ENCODE peak calls at places on chromosome 5, in five cellular contexts. Y, H, L, Q and Z are unnamed samples.

GRCh38 chr5:108617467-108618435 is 129.9 kb upstream of the FER start:
- DNase-seq in H (no peak), Q (peak; percentile 64), L (no peak), Y (peak; percentile 51), Z (no peak)

GRCh38 chr5:9046756-9047481 is 499.0 kb downstream of the SEMA5A start:
- DNase-seq in Y (no peak), L (no peak), H (peak; percentile 98), Q (peak; percentile 10), Z (no peak)

GRCh38 chr5:134463991-134464760 is 52.5 kb upstream of the CDKN2AIPNL start:
- DNase-seq in L (no peak), H (peak; percentile 35), Q (no peak), Y (no peak), Z (no peak)

GRCh38 chr5:57592236-57592635 is 109.6 kb upstream of the ACTBL2 start:
- DNase-seq in Q (no peak), Y (no peak), L (no peak), H (no peak), Z (no peak)

GRCh38 chr5:159041754-159042153 is 58.0 kb downstream of the EBF1 start:
- DNase-seq in Q (no peak), L (no peak), H (peak; percentile 32), Y (no peak), Z (no peak)

GRCh38 chr5:55920784-55921183 is 69.6 kb downstream of the IL31RA start:
- DNase-seq in H (no peak), Q (no peak), Y (no peak), L (peak; percentile 37), Z (no peak)

GRCh38 chr5:93164690-93165089 is 416.3 kb downstream of the NR2F1-AS1 start:
- DNase-seq in L (no peak), Q (no peak), Y (no peak), H (peak; percentile 83), Z (no peak)

GRCh38 chr5:77642915-77643653 is 4.6 kb upstream of the OTP start:
- DNase-seq in L (peak; percentile 66), Q (no peak), Y (peak; percentile 65), H (peak; percentile 2), Z (no peak)

GRCh38 chr5:113123563-113123962 is 147.0 kb downstream of the DCP2 start:
- DNase-seq in Y (peak; percentile 37), H (no peak), L (no peak), Q (peak; percentile 29), Z (no peak)

GRCh38 chr5:111697215-111697614 is 59.8 kb downstream of the NREP start:
- DNase-seq in H (peak; percentile 65), Y (no peak), L (no peak), Q (peak; percentile 93), Z (no peak)

GRCh38 chr5:35651002-35651756 is 33.5 kb downstream of the SPEF2 start:
- DNase-seq in H (peak; percentile 59), Y (peak; percentile 64), L (peak; percentile 47), Q (peak; percentile 66), Z (no peak)

GRCh38 chr5:22372376-22372775 is 480.8 kb downstream of the CDH12 start:
- DNase-seq in Q (no peak), L (no peak), Y (no peak), H (peak; percentile 70), Z (no peak)

GRCh38 chr5:40052812-40053211 is 626.9 kb upstream of the PTGER4 start:
- DNase-seq in L (no peak), Y (no peak), Q (peak; percentile 51), H (no peak), Z (no peak)

GRCh38 chr5:131679911-131680310 is 44.9 kb upstream of the RAPGEF6 start:
- DNase-seq in Y (no peak), H (peak; percentile 75), L (no peak), Q (no peak), Z (no peak)

GRCh38 chr5:136242136-136242535 is 49.2 kb upstream of the SMIM32 start:
- DNase-seq in H (no peak), Q (no peak), Y (no peak), L (no peak), Z (no peak)

GRCh38 chr5:55864606-55865541 is 13.7 kb downstream of the IL31RA start:
- DNase-seq in H (peak; percentile 30), L (no peak), Y (no peak), Q (no peak), Z (no peak)

GRCh38 chr5:64807505-64807904 is 38.8 kb downstream of the CWC27 start:
- DNase-seq in Q (no peak), H (peak; percentile 41), Y (no peak), L (no peak), Z (no peak)

GRCh38 chr5:151647320-151647861 is 39.3 kb downstream of the SPARC start:
- DNase-seq in Y (no peak), H (no peak), L (no peak), Q (peak; percentile 66), Z (no peak)

GRCh38 chr5:57416246-57416996 is 66.2 kb downstream of the ACTBL2 start:
- DNase-seq in H (no peak), Y (no peak), L (no peak), Q (no peak), Z (no peak)

GRCh38 chr5:159765034-159765433 is 151.2 kb upstream of the ADRA1B start:
- DNase-seq in Q (peak; percentile 78), Y (no peak), L (no peak), H (no peak), Z (no peak)

GRCh38 chr5:40365357-40366330 is 314.1 kb upstream of the PTGER4 start:
- DNase-seq in Q (no peak), H (no peak), L (no peak), Y (no peak), Z (no peak)

GRCh38 chr5:172586118-172587060 is 54.7 kb upstream of the NEURL1B start:
- DNase-seq in Q (no peak), Y (peak; percentile 70), H (no peak), L (peak; percentile 70), Z (no peak)

GRCh38 chr5:150895431-150896428 is 9.1 kb downstream of the ZNF300 start:
- DNase-seq in Y (no peak), Q (no peak), L (no peak), H (peak; percentile 4), Z (no peak)

GRCh38 chr5:30607301-30607700 is 586.2 kb upstream of the CDH6 start:
- DNase-seq in Y (no peak), Q (no peak), H (no peak), L (no peak), Z (no peak)

GRCh38 chr5:78641060-78641474 is 7.5 kb downstream of the LHFPL2 start:
- DNase-seq in Q (no peak), Y (no peak), L (no peak), H (no peak), Z (no peak)

GRCh38 chr5:140196406-140196805 is 21.4 kb downstream of the CYSTM1 start:
- DNase-seq in H (no peak), Y (no peak), L (no peak), Q (no peak), Z (no peak)

GRCh38 chr5:63125862-63126261 is 547.2 kb downstream of the LRRC70 start:
- DNase-seq in H (peak; percentile 64), Y (no peak), Q (peak; percentile 37), L (no peak), Z (no peak)

GRCh38 chr5:141681695-141682641 is at the start of gene ARAP3:
- DNase-seq in Y (peak; percentile 83), Q (peak; percentile 69), H (peak; percentile 91), L (peak; percentile 88), Z (peak; percentile 70)

GRCh38 chr5:43485406-43485805 is 1.7 kb upstream of the TMEM267 start:
- DNase-seq in Y (no peak), Q (no peak), L (no peak), H (peak; percentile 4), Z (no peak)

GRCh38 chr5:58466939-58467338 is 7.1 kb upstream of the PLK2 start:
- DNase-seq in Y (peak; percentile 70), Q (peak; percentile 29), H (peak; percentile 73), L (no peak), Z (no peak)

GRCh38 chr5:69450116-69450515 is 35.2 kb downstream of the MARVELD2 start:
- DNase-seq in Y (no peak), H (peak; percentile 26), L (no peak), Q (peak; percentile 88), Z (no peak)

GRCh38 chr5:131263648-131264452 is at the start of gene CDC42SE2:
- DNase-seq in H (peak; percentile 87), Q (peak; percentile 88), L (peak; percentile 87), Y (peak; percentile 89), Z (peak; percentile 92)

GRCh38 chr5:155140646-155141045 is 127.1 kb downstream of the KIF4B start:
- DNase-seq in Q (no peak), H (no peak), L (no peak), Y (no peak), Z (no peak)

GRCh38 chr5:26430323-26430722 is 608.1 kb downstream of the CDH9 start:
- DNase-seq in Y (no peak), L (no peak), Q (no peak), H (no peak), Z (no peak)
- H2BK12ac ChIP-seq in Y (no peak overlapping the region), L (no peak overlapping the region), Q (no peak overlapping the region), H (no peak overlapping the region), Z (no peak overlapping the region)

DNA sequence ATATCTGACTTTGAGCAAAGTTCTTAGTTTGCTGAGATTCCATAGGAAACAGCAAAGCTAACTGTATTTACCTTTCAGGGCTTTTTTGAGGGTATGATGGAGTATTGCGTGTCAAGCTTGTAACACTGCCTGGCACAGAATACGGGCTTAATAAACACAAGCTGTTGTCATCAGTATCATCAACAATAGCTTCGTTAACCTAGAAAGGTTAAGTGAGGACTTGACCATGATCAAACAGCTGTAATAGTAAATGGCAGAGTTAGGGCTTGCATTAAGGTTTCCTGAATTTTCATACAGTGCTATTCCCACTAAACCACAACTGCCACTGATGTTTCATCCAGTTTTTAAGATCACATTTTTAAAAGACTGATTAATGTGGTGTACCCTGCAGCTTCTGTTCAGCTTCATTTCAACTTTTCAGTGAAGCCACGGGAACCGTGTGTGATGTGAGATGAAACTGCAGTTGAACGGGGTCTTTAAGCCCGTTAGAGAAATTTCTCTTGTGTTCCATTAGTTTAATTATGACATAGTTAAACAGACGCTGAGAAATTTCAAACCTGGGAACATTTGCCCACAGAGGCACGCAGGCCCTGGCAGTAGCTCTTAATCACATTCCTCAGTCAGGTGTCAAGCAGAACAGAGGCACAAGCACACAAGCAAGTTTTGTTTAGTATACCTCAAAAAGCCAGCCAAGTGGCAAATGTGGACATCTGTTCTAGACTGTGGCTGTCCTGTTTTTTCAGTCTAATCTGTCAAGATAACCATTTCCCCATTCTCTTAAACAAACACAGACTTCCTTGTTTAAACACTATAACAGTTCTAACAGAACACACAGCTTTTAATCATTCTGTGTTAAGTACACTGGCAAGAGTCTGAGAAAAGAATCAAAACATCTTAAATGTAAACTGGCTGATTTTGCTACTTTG is 147.1 kb downstream of the ZNF608 start:
- DNase-seq in Y (no peak), H (peak; percentile 84), Q (no peak), L (no peak), Z (no peak)
- H3K4me2 ChIP-seq in Y (no peak overlapping the region), H (no peak overlapping the region), Q (no peak overlapping the region), L (no peak overlapping the region), Z (no peak overlapping the region)

GRCh38 chr5:138275379-138275782 is 960 bp upstream of the GFRA3 start:
- DNase-seq in L (no peak), Y (no peak), H (peak; percentile 9), Q (no peak), Z (no peak)
- H4K8ac ChIP-seq in L (no peak overlapping the region), Y (no peak overlapping the region), H (no peak overlapping the region), Q (no peak overlapping the region), Z (no peak overlapping the region)

DNA sequence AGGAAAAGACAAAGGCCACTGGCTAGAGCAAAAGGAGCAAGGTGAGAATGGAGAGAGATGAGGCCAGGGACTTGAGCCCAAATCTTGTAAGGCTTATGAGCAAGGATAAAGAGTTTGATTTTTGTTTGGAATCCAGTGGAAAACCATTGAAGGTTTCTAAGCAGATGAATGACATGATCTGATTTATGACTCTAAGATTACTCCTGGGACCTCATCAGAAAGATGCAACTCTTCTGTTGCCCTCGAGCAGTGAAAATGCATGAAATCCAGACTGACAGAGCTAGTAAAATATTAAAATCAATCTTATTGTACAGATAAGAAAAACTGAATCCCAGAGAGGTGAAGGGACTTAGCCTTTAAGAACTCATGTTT is 677 bp downstream of the MFAP3 start:
- DNase-seq in H (no peak), Y (no peak), L (no peak), Q (no peak), Z (no peak)
- H2BK12ac ChIP-seq in H (no peak overlapping the region), Y (no peak overlapping the region), L (no peak overlapping the region), Q (no peak overlapping the region), Z (no peak overlapping the region)